ENCODE peak calls at places on chromosomes 4 and X, in ten cellular contexts. L is H9, J is IMR-90, T is hepatocyte, I is HepG2, S is astrocyte, P is neural progenitor cell, D is fibroblast of lung, V is GM23338, U is MM.1S. R is an unnamed sample.

GRCh38 chrX:24242649-24243556 is 71.0 kb downstream of the SUPT20HL2 start:
- DNase-seq in V (no peak), T (peak; percentile 32), L (no peak), P (no peak), S (peak; percentile 27), U (peak; percentile 80), J (peak; percentile 63), D (peak; percentile 18), I (peak; percentile 9), R (no peak)

GRCh38 chr4:120895554-120895953 is 27.0 kb downstream of the PRDM5 start:
- DNase-seq in L (no peak), T (no peak), U (no peak), I (no peak), S (no peak), J (no peak), P (no peak), D (no peak), V (no peak), R (no peak)

GRCh38 chrX:71111851-71112468 is 583 bp upstream of the IL2RG start:
- DNase-seq in V (no peak), U (no peak), D (no peak), I (no peak), J (no peak), P (no peak), L (no peak), S (no peak), T (no peak), R (peak; percentile 65)

GRCh38 chrX:47145408-47146120 is 543 bp downstream of the RBM10 start:
- DNase-seq in I (no peak), U (no peak), L (no peak), J (no peak), S (no peak), D (no peak), P (no peak), V (no peak), T (no peak), R (peak; percentile 16)

GRCh38 chrX:104668550-104668949 is 102.6 kb downstream of the IL1RAPL2 start:
- DNase-seq in U (no peak), V (peak; percentile 33), S (peak; percentile 26), J (peak; percentile 1), D (peak; percentile 39), L (no peak), T (peak; percentile 20), P (peak; percentile 14), I (no peak), R (no peak)

GRCh38 chrX:18920566-18920965 is 63.3 kb downstream of the PHKA2 start:
- DNase-seq in T (no peak), L (no peak), U (no peak), I (no peak), V (no peak), J (no peak), P (no peak), S (no peak), D (no peak), R (no peak)

GRCh38 chr4:25756503-25756902 is 100.9 kb downstream of the SLC34A2 start:
- DNase-seq in S (no peak), U (no peak), D (peak; percentile 16), L (no peak), P (peak; percentile 5), T (peak; percentile 10), J (peak; percentile 29), I (peak; percentile 36), V (no peak), R (no peak)

GRCh38 chr4:163367651-163368050 is 24.0 kb downstream of the NPY5R start:
- DNase-seq in U (no peak), T (peak; percentile 12), I (no peak), L (no peak), V (no peak), D (no peak), P (no peak), S (no peak), J (no peak), R (no peak)

GRCh38 chrX:32139463-32139862 is 1067.6 kb upstream of the FTHL17 start:
- DNase-seq in U (no peak), I (no peak), L (no peak), T (no peak), P (no peak), V (no peak), J (no peak), S (no peak), D (no peak), R (no peak)

GRCh38 chr4:757111-757510 is 51.5 kb downstream of the PCGF3 start:
- DNase-seq in I (no peak), P (no peak), V (no peak), D (no peak), L (no peak), T (no peak), S (no peak), U (no peak), J (no peak), R (no peak)
- H4K20me1 ChIP-seq in I (peaks cover 4% of the 10 kb centered on the region), P (peaks cover 3% of the 10 kb centered on the region), V (peaks cover 22% of the 10 kb centered on the region), D (no peaks in the 10 kb centered on the region), L (no peaks in the 10 kb centered on the region), T (peaks cover 19% of the 10 kb centered on the region), S (peaks cover 65% of the 10 kb centered on the region), U (no peaks in the 10 kb centered on the region), J (peaks cover 38% of the 10 kb centered on the region), R (peaks cover 25% of the 10 kb centered on the region)

DNA sequence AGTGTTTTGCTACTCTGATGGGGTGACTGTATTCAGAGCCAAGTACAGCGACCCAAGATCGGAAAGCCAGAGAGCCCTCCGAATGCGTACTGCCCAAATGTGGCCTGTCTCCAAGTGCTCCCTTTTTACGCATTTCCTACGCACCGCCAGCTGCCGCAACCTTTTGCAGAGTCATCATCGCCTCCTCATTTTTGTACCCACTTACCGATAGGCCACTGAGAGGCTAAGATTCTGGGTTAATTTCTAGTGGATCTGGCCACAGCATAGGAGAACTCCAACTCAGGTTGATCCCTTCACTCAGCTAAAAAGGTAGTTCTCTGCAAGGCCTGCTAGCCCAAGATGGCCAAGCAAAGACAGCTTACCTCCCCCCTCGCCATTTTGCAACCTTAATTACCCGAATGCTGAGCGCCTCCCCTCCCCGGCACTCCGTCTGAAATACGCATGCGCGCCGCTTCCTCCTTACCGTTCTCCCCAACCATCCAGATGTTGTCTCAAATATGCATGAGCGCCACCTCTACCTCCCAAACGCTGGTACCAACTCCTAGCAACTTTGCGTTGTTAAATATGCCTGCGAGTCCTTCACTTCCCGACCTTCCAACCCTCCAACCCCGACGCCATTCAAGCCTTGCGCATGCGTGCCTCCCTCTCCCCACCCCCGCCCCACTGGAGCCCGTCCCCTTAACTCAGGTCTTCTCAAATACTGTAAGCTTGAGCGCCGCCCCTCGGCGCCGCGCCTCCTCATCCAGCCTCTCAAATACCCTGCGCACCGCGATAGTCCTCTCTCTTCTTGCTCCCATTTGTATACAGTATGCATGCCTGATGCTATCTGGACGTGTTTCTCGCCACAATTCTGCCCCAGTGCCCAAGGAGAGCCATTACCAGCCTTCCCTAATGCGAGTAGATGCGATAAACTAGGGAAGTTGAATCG is 11.8 kb upstream of the ZCCHC13 start:
- DNase-seq in V (peak; percentile 87), D (peak; percentile 85), P (peak; percentile 92), T (peak; percentile 92), S (peak; percentile 74), I (peak; percentile 76), U (peak; percentile 85), L (peak; percentile 88), J (peak; percentile 87), R (peak; percentile 86)
- TF ChIP-seq CTCF in V (peak; percentile 53), D (peak; percentile 25), P (peak; percentile 32), T (peak; percentile 24), S (peak; percentile 4), I (peak; percentile 63), U (peak; percentile 34), L (peak; percentile 29), J (peak; percentile 28), R (peak; percentile 59)

GRCh38 chr4:156694413-156694812 is 277.2 kb downstream of the PDGFC start:
- DNase-seq in V (no peak), L (no peak), T (no peak), U (no peak), D (no peak), I (no peak), P (no peak), J (no peak), S (no peak), R (no peak)
- H2AFZ ChIP-seq in V (peak overlapping the region; percentile 45), L (no peak overlapping the region), T (no peak overlapping the region), U (no peak overlapping the region), D (no peak overlapping the region), I (no peak overlapping the region), P (no peak overlapping the region), J (no peak overlapping the region), S (no peak overlapping the region), R (no peak overlapping the region)

GRCh38 chr4:139316733-139317132 is 14.5 kb upstream of the NDUFC1 start:
- DNase-seq in V (no peak), P (no peak), J (no peak), T (no peak), U (no peak), I (no peak), S (no peak), L (no peak), D (no peak), R (no peak)

GRCh38 chr4:139324620-139325019 is 22.3 kb upstream of the NDUFC1 start:
- DNase-seq in V (no peak), L (no peak), J (no peak), I (no peak), T (no peak), U (no peak), S (no peak), D (no peak), P (no peak), R (no peak)

GRCh38 chr4:139317635-139318034 is 15.4 kb upstream of the NDUFC1 start:
- DNase-seq in J (no peak), V (no peak), D (no peak), P (no peak), L (no peak), U (no peak), S (no peak), I (no peak), T (no peak), R (no peak)

GRCh38 chr4:139315221-139315675 is 13.0 kb upstream of the NDUFC1 start:
- DNase-seq in V (no peak), T (no peak), U (no peak), I (no peak), J (no peak), P (peak; percentile 23), L (no peak), S (no peak), D (no peak), R (no peak)

DNA sequence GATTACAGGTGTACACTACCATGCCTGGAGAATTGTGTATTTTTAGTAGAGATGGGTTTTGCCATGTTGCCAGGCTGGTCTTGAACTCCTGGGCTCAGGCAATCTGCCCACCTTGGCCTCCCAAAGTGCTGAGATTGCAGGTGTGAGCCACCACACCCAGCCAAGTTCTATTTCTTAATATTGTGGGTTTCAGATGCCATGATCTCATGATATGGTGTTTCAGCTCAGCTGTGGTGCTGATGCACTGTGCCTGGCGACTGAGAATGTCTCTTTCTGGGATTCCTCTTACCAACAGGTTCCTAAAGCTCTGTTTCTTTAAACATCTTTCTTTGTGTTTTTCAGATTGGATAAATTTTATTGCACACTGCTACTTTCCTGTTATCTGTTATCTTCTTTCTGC is 17.3 kb upstream of the NDUFC1 start:
- DNase-seq in P (no peak), U (peak; percentile 57), D (no peak), I (no peak), V (no peak), J (no peak), L (no peak), S (no peak), T (no peak), R (no peak)
- H4K20me1 ChIP-seq in P (peaks cover 45% of the 10 kb centered on the region), U (peaks cover 15% of the 10 kb centered on the region), D (no peaks in the 10 kb centered on the region), I (peaks cover 28% of the 10 kb centered on the region), V (peaks cover 64% of the 10 kb centered on the region), J (peaks cover 71% of the 10 kb centered on the region), L (no peaks in the 10 kb centered on the region), S (peaks cover 86% of the 10 kb centered on the region), T (peaks cover 43% of the 10 kb centered on the region), R (peaks cover 87% of the 10 kb centered on the region)

GRCh38 chrX:153643431-153644351 is 3.3 kb upstream of the DUSP9 start:
- DNase-seq in I (no peak), D (no peak), P (peak; percentile 61), L (peak; percentile 28), V (peak; percentile 22), T (no peak), S (no peak), U (no peak), J (no peak), R (no peak)
- TF ChIP-seq CTCF in I (peak; percentile 28), D (no peak), P (peak; percentile 16), L (no peak), V (peak; percentile 17), T (peak; percentile 17), S (no peak), U (no peak), J (peak; percentile 33), R (no peak)

R was measured in DND-41.